ENCODE peak calls at places on chromosomes 7 and 10, in four cellular contexts. N is EL, J is SK-N-SH, Q is activated T-cell treated with anti-CD3 and anti-CD28 coated beads for 1 hour. S is an unnamed sample.

GRCh38 chr7:82593780-82594179 is 150.2 kb upstream of the CACNA2D1 start:
- DNase-seq in N (no peak), J (no peak), Q (no peak), S (no peak)

GRCh38 chr7:17968791-17969715 is 28.8 kb upstream of the SNX13 start:
- DNase-seq in N (no peak), J (no peak), Q (no peak), S (no peak)

GRCh38 chr10:73914036-73914435 is 3.1 kb downstream of the PLAU start:
- DNase-seq in N (no peak), J (no peak), Q (no peak), S (no peak)

GRCh38 chr10:94413374-94413773 is 11.0 kb downstream of the TBC1D12 start:
- DNase-seq in N (no peak), J (no peak), Q (no peak), S (no peak)

GRCh38 chr7:129262333-129262732 is 37.5 kb downstream of the AHCYL2 start:
- DNase-seq in N (no peak), J (no peak), Q (no peak), S (no peak)

GRCh38 chr7:150981644-150982043 is 3.5 kb upstream of the KCNH2 start:
- DNase-seq in N (no peak), J (no peak), Q (no peak), S (no peak)

GRCh38 chr10:16828731-16829175 is 11.5 kb upstream of the RSU1 start:
- DNase-seq in N (peak; percentile 85), J (no peak), Q (no peak), S (no peak)

GRCh38 chr7:138752568-138753518 is 45.0 kb upstream of the TMEM213 start:
- DNase-seq in N (peak; percentile 2), J (peak; percentile 43), Q (peak; percentile 77), S (no peak)

GRCh38 chr10:120495226-120495625 is 38.2 kb downstream of the PLPP4 start:
- DNase-seq in N (peak; percentile 3), J (peak; percentile 45), Q (no peak), S (no peak)

GRCh38 chr10:97713351-97713827 is at the start of gene MARVELD1:
- DNase-seq in N (peak; percentile 93), J (peak; percentile 91), Q (no peak), S (peak; percentile 80)

GRCh38 chr10:32684291-32684690 is 238.4 kb downstream of the CCDC7 start:
- DNase-seq in N (no peak), J (no peak), Q (no peak), S (no peak)

GRCh38 chr10:119005377-119006043 is 24.0 kb upstream of the NANOS1 start:
- DNase-seq in N (peak; percentile 53), J (no peak), Q (no peak), S (no peak)

GRCh38 chr7:17005277-17005676 is 123.5 kb upstream of the AGR3 start:
- DNase-seq in N (no peak), J (no peak), Q (no peak), S (no peak)

GRCh38 chr10:71971311-71971731 is 7.1 kb downstream of the CHST3 start:
- DNase-seq in N (no peak), J (no peak), Q (no peak), S (no peak)

GRCh38 chr10:48439581-48440041 is 133.1 kb downstream of the MAPK8 start:
- DNase-seq in N (no peak), J (no peak), Q (no peak), S (no peak)

GRCh38 chr10:77392236-77392721 is 245.3 kb downstream of the KCNMA1 start:
- DNase-seq in N (peak; percentile 79), J (no peak), Q (no peak), S (no peak)

GRCh38 chr10:114525368-114525949 is 121.2 kb upstream of the AFAP1L2 start:
- DNase-seq in N (no peak), J (no peak), Q (no peak), S (no peak)

GRCh38 chr10:283140-283479 is 147.9 kb downstream of the ZMYND11 start:
- DNase-seq in N (no peak), J (no peak), Q (no peak), S (no peak)

GRCh38 chr10:29921071-29921446 is 138.3 kb downstream of the JCAD start:
- DNase-seq in N (no peak), J (no peak), Q (no peak), S (no peak)

GRCh38 chr10:67114945-67115344 is 189.1 kb downstream of the LRRTM3 start:
- DNase-seq in N (no peak), J (no peak), Q (no peak), S (peak; percentile 5)

GRCh38 chr10:16965740-16966447 is 148.7 kb upstream of the RSU1 start:
- DNase-seq in N (peak; percentile 98), J (no peak), Q (no peak), S (no peak)

GRCh38 chr10:26365681-26366327 is 72.3 kb upstream of the APBB1IP start:
- DNase-seq in N (no peak), J (no peak), Q (no peak), S (no peak)

GRCh38 chr7:54252256-54253035 is 289.7 kb upstream of the VSTM2A start:
- DNase-seq in N (no peak), J (no peak), Q (no peak), S (no peak)

GRCh38 chr10:44724415-44725174 is 186.5 kb upstream of the TMEM72 start:
- DNase-seq in N (peak; percentile 79), J (no peak), Q (no peak), S (no peak)

GRCh38 chr7:148983220-148984146 is 44.8 kb downstream of the PDIA4 start:
- DNase-seq in N (peak; percentile 86), J (peak; percentile 93), Q (peak; percentile 66), S (peak; percentile 98)

GRCh38 chr7:66033471-66034385 is 41.9 kb upstream of the ASL start:
- DNase-seq in N (no peak), J (peak; percentile 60), Q (no peak), S (peak; percentile 45)

GRCh38 chr10:77197544-77197943 is 440.1 kb downstream of the KCNMA1 start:
- DNase-seq in N (no peak), J (no peak), Q (no peak), S (no peak)